ENCODE peak calls at places on chromosomes 7 and 10, in five cellular contexts. One of them, this sample, is unnamed.

GRCh38 chr7:129574487-129574886 is 37.0 kb upstream of the NRF1 start:
- DNase-seq in RWPE2: no peak
- DNase-seq in CD4-positive, CD25-positive, alpha-beta regulatory T cell: no peak
- DNase-seq in cardiac fibroblast: peak; percentile 93
- DNase-seq in lower lobe of right lung: no peak
- DNase-seq in this sample: no peak

GRCh38 chr10:99276848-99277486 is 41.3 kb upstream of the HPSE2 start:
- DNase-seq in CD4-positive, CD25-positive, alpha-beta regulatory T cell: no peak
- DNase-seq in RWPE2: no peak
- DNase-seq in lower lobe of right lung: no peak
- DNase-seq in cardiac fibroblast: peak; percentile 38
- DNase-seq in this sample: no peak

GRCh38 chr7:130490888-130491771 is 755 bp upstream of the MEST start:
- DNase-seq in RWPE2: no peak
- DNase-seq in lower lobe of right lung: peak; percentile 52
- DNase-seq in cardiac fibroblast: peak; percentile 31
- DNase-seq in CD4-positive, CD25-positive, alpha-beta regulatory T cell: no peak
- DNase-seq in this sample: no peak

GRCh38 chr7:124032369-124033092 is at the start of gene TMEM229A:
- DNase-seq in cardiac fibroblast: peak; percentile 28
- DNase-seq in RWPE2: peak; percentile 44
- DNase-seq in CD4-positive, CD25-positive, alpha-beta regulatory T cell: no peak
- DNase-seq in lower lobe of right lung: peak; percentile 48
- DNase-seq in this sample: no peak

GRCh38 chr7:28296571-28297483 is 115.5 kb upstream of the CREB5 start:
- DNase-seq in CD4-positive, CD25-positive, alpha-beta regulatory T cell: peak; percentile 37
- DNase-seq in lower lobe of right lung: no peak
- DNase-seq in cardiac fibroblast: peak; percentile 62
- DNase-seq in RWPE2: no peak
- DNase-seq in this sample: peak; percentile 11

GRCh38 chr10:104580321-104580720 is 60.8 kb upstream of the SORCS3 start:
- DNase-seq in lower lobe of right lung: no peak
- DNase-seq in CD4-positive, CD25-positive, alpha-beta regulatory T cell: no peak
- DNase-seq in cardiac fibroblast: peak; percentile 49
- DNase-seq in RWPE2: no peak
- DNase-seq in this sample: no peak

GRCh38 chr10:93995182-93995581 is 1.5 kb downstream of the PLCE1 start:
- DNase-seq in CD4-positive, CD25-positive, alpha-beta regulatory T cell: no peak
- DNase-seq in lower lobe of right lung: no peak
- DNase-seq in cardiac fibroblast: no peak
- DNase-seq in RWPE2: no peak
- DNase-seq in this sample: no peak

GRCh38 chr10:47033081-47033480 is 121.9 kb downstream of the PTPN20 start:
- DNase-seq in RWPE2: no peak
- DNase-seq in cardiac fibroblast: no peak
- DNase-seq in lower lobe of right lung: no peak
- DNase-seq in CD4-positive, CD25-positive, alpha-beta regulatory T cell: no peak
- DNase-seq in this sample: no peak

GRCh38 chr10:18582803-18583202 is 68.6 kb downstream of the NSUN6 start:
- DNase-seq in cardiac fibroblast: peak; percentile 28
- DNase-seq in CD4-positive, CD25-positive, alpha-beta regulatory T cell: no peak
- DNase-seq in RWPE2: no peak
- DNase-seq in lower lobe of right lung: no peak
- DNase-seq in this sample: no peak

GRCh38 chr10:125026974-125027735 is 85.2 kb downstream of the ZRANB1 start:
- DNase-seq in RWPE2: no peak
- DNase-seq in cardiac fibroblast: no peak
- DNase-seq in lower lobe of right lung: no peak
- DNase-seq in CD4-positive, CD25-positive, alpha-beta regulatory T cell: no peak
- DNase-seq in this sample: no peak

GRCh38 chr7:51080622-51081269 is 235.9 kb downstream of the COBL start:
- DNase-seq in CD4-positive, CD25-positive, alpha-beta regulatory T cell: no peak
- DNase-seq in RWPE2: no peak
- DNase-seq in lower lobe of right lung: no peak
- DNase-seq in cardiac fibroblast: no peak
- DNase-seq in this sample: no peak

GRCh38 chr7:3880221-3880935 is 579.3 kb downstream of the SDK1 start:
- DNase-seq in cardiac fibroblast: no peak
- DNase-seq in RWPE2: no peak
- DNase-seq in CD4-positive, CD25-positive, alpha-beta regulatory T cell: no peak
- DNase-seq in lower lobe of right lung: no peak
- DNase-seq in this sample: no peak

GRCh38 chr7:151494569-151495284 is 25.0 kb downstream of the RHEB start:
- DNase-seq in CD4-positive, CD25-positive, alpha-beta regulatory T cell: no peak
- DNase-seq in RWPE2: no peak
- DNase-seq in lower lobe of right lung: no peak
- DNase-seq in cardiac fibroblast: no peak
- DNase-seq in this sample: no peak
- H3K4me3 ChIP-seq in CD4-positive, CD25-positive, alpha-beta regulatory T cell: no peak overlapping the region
- H3K4me3 ChIP-seq in RWPE2: no peak overlapping the region
- H3K4me3 ChIP-seq in lower lobe of right lung: no peak overlapping the region
- H3K4me3 ChIP-seq in cardiac fibroblast: no peak overlapping the region
- H3K4me3 ChIP-seq in this sample: no peak overlapping the region

GRCh38 chr7:30911133-30911532 is 520 bp upstream of the AQP1 start:
- DNase-seq in CD4-positive, CD25-positive, alpha-beta regulatory T cell: no peak
- DNase-seq in cardiac fibroblast: no peak
- DNase-seq in RWPE2: no peak
- DNase-seq in lower lobe of right lung: no peak
- DNase-seq in this sample: no peak
- H3K4me3 ChIP-seq in CD4-positive, CD25-positive, alpha-beta regulatory T cell: no peak overlapping the region
- H3K4me3 ChIP-seq in cardiac fibroblast: no peak overlapping the region
- H3K4me3 ChIP-seq in RWPE2: no peak overlapping the region
- H3K4me3 ChIP-seq in lower lobe of right lung: peak overlapping the region; percentile 70
- H3K4me3 ChIP-seq in this sample: no peak overlapping the region

GRCh38 chr10:131775444-131775832 is 125.4 kb upstream of the PPP2R2D start:
- DNase-seq in lower lobe of right lung: no peak
- DNase-seq in RWPE2: peak; percentile 38
- DNase-seq in cardiac fibroblast: no peak
- DNase-seq in CD4-positive, CD25-positive, alpha-beta regulatory T cell: no peak
- DNase-seq in this sample: no peak

GRCh38 chr10:131775833-131776232 is 125.0 kb upstream of the PPP2R2D start:
- DNase-seq in cardiac fibroblast: no peak
- DNase-seq in CD4-positive, CD25-positive, alpha-beta regulatory T cell: no peak
- DNase-seq in lower lobe of right lung: no peak
- DNase-seq in RWPE2: peak; percentile 29
- DNase-seq in this sample: no peak

GRCh38 chr10:131773321-131773988 is 127.4 kb upstream of the PPP2R2D start:
- DNase-seq in CD4-positive, CD25-positive, alpha-beta regulatory T cell: no peak
- DNase-seq in RWPE2: peak; percentile 25
- DNase-seq in cardiac fibroblast: no peak
- DNase-seq in lower lobe of right lung: no peak
- DNase-seq in this sample: no peak

GRCh38 chr10:131773989-131774343 is 126.8 kb upstream of the PPP2R2D start:
- DNase-seq in RWPE2: no peak
- DNase-seq in lower lobe of right lung: no peak
- DNase-seq in CD4-positive, CD25-positive, alpha-beta regulatory T cell: no peak
- DNase-seq in cardiac fibroblast: no peak
- DNase-seq in this sample: no peak

DNA sequence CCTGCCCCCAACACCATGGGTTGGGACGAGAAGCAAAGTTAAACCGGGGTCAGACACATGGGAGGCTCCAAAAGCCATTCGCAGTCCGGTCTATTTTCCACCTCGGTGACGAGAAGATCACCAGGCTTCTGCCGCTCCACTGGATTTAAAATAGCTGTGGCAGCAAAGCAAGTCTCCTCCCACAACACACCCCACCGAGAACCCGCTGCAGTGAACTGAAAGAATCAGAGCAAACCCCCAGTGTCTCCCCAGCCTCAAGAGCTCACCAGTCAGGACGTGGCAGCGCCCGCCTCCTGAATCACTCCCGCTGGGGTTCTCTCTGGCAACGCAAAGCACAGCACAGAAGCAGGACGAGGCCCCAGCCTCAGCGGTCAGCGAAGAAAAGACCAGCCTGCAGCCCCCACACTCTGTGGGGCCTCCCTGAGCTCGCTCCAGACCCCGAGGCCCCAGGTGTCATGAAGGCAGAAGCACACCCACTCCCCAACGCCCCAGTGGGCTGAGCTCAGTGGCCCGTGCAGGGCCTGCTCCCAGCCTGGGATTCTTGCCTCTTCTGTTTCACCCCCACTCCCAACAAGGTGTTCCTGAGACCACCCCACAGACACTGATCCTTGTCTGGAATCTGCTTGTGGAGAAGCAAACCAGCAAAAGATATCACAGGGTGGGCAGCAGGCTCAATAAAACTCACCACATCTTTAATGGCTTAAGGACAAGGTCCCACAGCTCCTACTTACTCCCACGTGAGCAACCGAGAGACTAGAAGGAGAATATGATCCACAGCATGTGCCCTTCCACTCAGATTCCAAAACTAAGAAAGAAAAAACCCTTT is 126.0 kb upstream of the PPP2R2D start:
- DNase-seq in RWPE2: peak; percentile 40
- DNase-seq in CD4-positive, CD25-positive, alpha-beta regulatory T cell: no peak
- DNase-seq in lower lobe of right lung: no peak
- DNase-seq in cardiac fibroblast: no peak
- DNase-seq in this sample: no peak
- H3K4me3 ChIP-seq in RWPE2: no peak overlapping the region
- H3K4me3 ChIP-seq in CD4-positive, CD25-positive, alpha-beta regulatory T cell: no peak overlapping the region
- H3K4me3 ChIP-seq in lower lobe of right lung: no peak overlapping the region
- H3K4me3 ChIP-seq in cardiac fibroblast: no peak overlapping the region
- H3K4me3 ChIP-seq in this sample: no peak overlapping the region

GRCh38 chr10:24481241-24481640 is 242.4 kb downstream of the ARHGAP21 start:
- DNase-seq in lower lobe of right lung: no peak
- DNase-seq in cardiac fibroblast: no peak
- DNase-seq in CD4-positive, CD25-positive, alpha-beta regulatory T cell: no peak
- DNase-seq in RWPE2: no peak
- DNase-seq in this sample: no peak
- H3K4me3 ChIP-seq in lower lobe of right lung: no peak overlapping the region
- H3K4me3 ChIP-seq in cardiac fibroblast: no peak overlapping the region
- H3K4me3 ChIP-seq in CD4-positive, CD25-positive, alpha-beta regulatory T cell: no peak overlapping the region
- H3K4me3 ChIP-seq in RWPE2: no peak overlapping the region
- H3K4me3 ChIP-seq in this sample: no peak overlapping the region

GRCh38 chr7:127708201-127708600 is 56.2 kb downstream of the SND1 start:
- DNase-seq in CD4-positive, CD25-positive, alpha-beta regulatory T cell: no peak
- DNase-seq in RWPE2: no peak
- DNase-seq in cardiac fibroblast: no peak
- DNase-seq in lower lobe of right lung: no peak
- DNase-seq in this sample: no peak
- H3K4me3 ChIP-seq in CD4-positive, CD25-positive, alpha-beta regulatory T cell: no peak overlapping the region
- H3K4me3 ChIP-seq in RWPE2: no peak overlapping the region
- H3K4me3 ChIP-seq in cardiac fibroblast: no peak overlapping the region
- H3K4me3 ChIP-seq in lower lobe of right lung: no peak overlapping the region
- H3K4me3 ChIP-seq in this sample: no peak overlapping the region

DNA sequence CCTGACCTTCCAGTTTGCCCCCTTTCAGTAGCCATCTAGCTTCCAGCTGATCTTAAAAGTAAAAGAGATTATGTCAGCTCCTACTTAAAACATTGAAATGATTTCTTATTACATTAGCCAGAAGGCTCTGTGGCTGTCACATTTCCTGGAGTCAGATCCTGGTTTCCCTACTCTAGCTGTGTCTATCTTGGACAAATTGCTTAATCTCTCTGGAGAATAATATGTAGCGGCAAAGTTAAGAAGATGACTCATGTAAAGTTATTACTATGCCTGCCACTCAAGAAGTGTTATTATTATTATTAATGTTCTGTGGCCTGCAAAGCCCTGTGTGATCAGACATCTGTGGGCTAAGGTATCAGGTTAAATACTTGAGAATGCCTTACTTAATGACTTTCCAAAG is 107.2 kb downstream of the RUNDC3B start:
- DNase-seq in RWPE2: no peak
- DNase-seq in cardiac fibroblast: peak; percentile 13
- DNase-seq in lower lobe of right lung: no peak
- DNase-seq in CD4-positive, CD25-positive, alpha-beta regulatory T cell: no peak
- DNase-seq in this sample: no peak
- H3K4me3 ChIP-seq in RWPE2: no peak overlapping the region
- H3K4me3 ChIP-seq in cardiac fibroblast: no peak overlapping the region
- H3K4me3 ChIP-seq in lower lobe of right lung: no peak overlapping the region
- H3K4me3 ChIP-seq in CD4-positive, CD25-positive, alpha-beta regulatory T cell: no peak overlapping the region
- H3K4me3 ChIP-seq in this sample: no peak overlapping the region